ENCODE peak calls at places on chromosomes 5 and 9, in four cellular contexts. L, B, M and A are unnamed samples.

GRCh38 chr9:16679327-16679821 is 191.1 kb downstream of the BNC2 start:
- DNase-seq in B (no peak), M (peak), L (no peak), A (no peak)

GRCh38 chr5:77841616-77842015 is 65.5 kb upstream of the TBCA start:
- DNase-seq in M (no peak), L (no peak), B (no peak), A (no peak)

GRCh38 chr9:15218994-15219393 is 88.0 kb downstream of the TTC39B start:
- DNase-seq in M (no peak), B (no peak), L (no peak), A (no peak)

GRCh38 chr5:163760498-163760897 is 255.1 kb downstream of the MAT2B start:
- DNase-seq in M (peak), L (no peak), B (no peak), A (no peak)

GRCh38 chr9:130020618-130021017 is 22.4 kb downstream of the FNBP1 start:
- DNase-seq in M (no peak), L (no peak), B (no peak), A (no peak)

GRCh38 chr5:116303810-116304209 is 219.0 kb downstream of the COMMD10 start:
- DNase-seq in B (no peak), L (no peak), M (no peak), A (no peak)

GRCh38 chr9:100739666-100740065 is 161.8 kb downstream of the CAVIN4 start:
- DNase-seq in L (no peak), M (no peak), B (no peak), A (no peak)

GRCh38 chr9:69498430-69498829 is 173.4 kb downstream of the ENTREP1 start:
- DNase-seq in M (no peak), L (no peak), B (no peak), A (no peak)

GRCh38 chr9:132733133-132733815 is 63.0 kb downstream of the GTF3C4 start:
- DNase-seq in M (no peak), B (no peak), L (no peak), A (no peak)

GRCh38 chr5:124824637-124825158 is 78.3 kb upstream of the ZNF608 start:
- DNase-seq in M (peak), B (no peak), L (no peak), A (no peak)

GRCh38 chr9:125794708-125795107 is 47.5 kb downstream of the PBX3 start:
- DNase-seq in B (no peak), M (no peak), L (no peak), A (no peak)

GRCh38 chr5:167233507-167233906 is 1057.9 kb upstream of the WWC1 start:
- DNase-seq in M (peak), L (no peak), B (no peak), A (no peak)

GRCh38 chr5:82183828-82184227 is 94.3 kb downstream of the RPS23 start:
- DNase-seq in L (no peak), B (no peak), M (peak), A (no peak)

GRCh38 chr5:177447611-177448243 is 1.1 kb downstream of the PRR7 start:
- DNase-seq in B (peak), M (peak), L (no peak), A (no peak)

GRCh38 chr9:13088734-13089427 is 190.6 kb downstream of the MPDZ start:
- DNase-seq in B (no peak), M (peak), L (no peak), A (no peak)

GRCh38 chr9:99027414-99027813 is 77.5 kb upstream of the TGFBR1 start:
- DNase-seq in L (no peak), M (no peak), B (no peak), A (no peak)

GRCh38 chr9:124780060-124780756 is 3.3 kb downstream of the OLFML2A start:
- DNase-seq in L (peak), B (peak), M (no peak), A (no peak)

GRCh38 chr5:167030500-167031120 is 1260.8 kb upstream of the WWC1 start:
- DNase-seq in M (no peak), B (no peak), L (no peak), A (no peak)

GRCh38 chr9:14231196-14231990 is 82.5 kb downstream of the NFIB start:
- DNase-seq in M (no peak), L (no peak), B (no peak), A (no peak)

GRCh38 chr9:108691614-108692013 is 164.2 kb downstream of the ACTL7B start:
- DNase-seq in L (no peak), M (no peak), B (no peak), A (peak)

GRCh38 chr5:10461904-10462542 is 20.3 kb downstream of the ROPN1L start:
- DNase-seq in L (no peak), B (no peak), M (no peak), A (no peak)

GRCh38 chr5:137316346-137316736 is 182.8 kb downstream of the SPOCK1 start:
- DNase-seq in M (peak), B (no peak), L (no peak), A (no peak)

GRCh38 chr9:38067892-38068615 is 973 bp downstream of the SHB start:
- DNase-seq in M (no peak), L (peak), B (no peak), A (no peak)

GRCh38 chr9:136977223-136978072 is at the start of gene PTGDS:
- DNase-seq in M (peak), L (no peak), B (peak), A (no peak)
- H3K27ac ChIP-seq in M (peak), L (peak), B (peak), A (peak)

DNA sequence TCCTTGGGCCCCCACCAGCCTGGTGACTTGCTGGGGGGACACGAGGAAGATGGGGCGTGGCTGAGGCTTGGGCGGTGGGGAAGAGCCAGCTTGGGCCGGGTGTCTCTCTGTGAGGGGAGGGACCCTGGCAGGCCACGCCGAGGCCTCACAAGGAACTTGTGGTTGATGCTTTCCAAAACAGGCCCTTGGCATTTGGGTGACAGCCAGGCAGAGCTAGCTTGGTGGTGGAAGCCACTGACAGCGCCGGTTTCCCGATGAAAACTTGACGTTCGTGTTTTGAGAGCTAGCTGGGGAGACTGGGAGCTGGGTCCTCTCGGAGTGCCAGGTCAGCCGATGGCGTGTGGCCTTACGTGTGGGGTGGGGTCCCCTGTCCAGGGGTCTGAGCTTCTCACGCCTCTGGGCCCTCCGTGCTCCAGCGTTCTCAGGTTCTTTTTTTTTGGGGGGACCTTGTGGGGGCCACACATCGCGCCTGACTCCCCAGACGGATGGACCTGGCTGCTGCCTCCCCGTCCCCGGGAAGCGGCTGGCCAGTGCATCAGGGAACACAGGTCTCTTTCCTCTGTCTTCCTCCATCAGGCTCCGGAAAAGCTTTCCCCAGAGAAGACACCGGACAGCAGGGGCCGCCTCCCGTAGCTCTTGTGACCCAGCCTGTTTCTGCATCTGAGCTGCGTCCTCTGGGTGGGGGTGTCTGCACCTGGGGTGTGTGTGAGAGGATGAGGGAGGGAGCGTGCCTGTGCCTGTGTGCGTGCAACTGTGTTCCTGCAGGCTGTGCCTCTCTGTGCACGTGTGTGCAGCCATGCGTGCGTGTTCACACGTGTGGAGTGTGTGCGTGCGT is 129.3 kb upstream of the LPCAT1 start:
- DNase-seq in M (no peak), L (peak), B (no peak), A (peak)
- H3K4me3 ChIP-seq in M (no peak), L (no peak), B (no peak), A (peak)

GRCh38 chr5:142597546-142598337 is 88.1 kb downstream of the FGF1 start:
- DNase-seq in L (no peak), M (peak), B (no peak), A (no peak)
- TF ChIP-seq CTCF in L (no peak), M (no peak), B (no peak), A (no peak)

GRCh38 chr9:134212809-134213507 is 48.6 kb upstream of the RNU6ATAC start:
- DNase-seq in B (no peak), M (no peak), L (peak), A (no peak)
- H3K27ac ChIP-seq in B (no peak), M (no peak), L (no peak), A (no peak)

GRCh38 chr5:98843481-98843880 is 70.0 kb downstream of the RGMB start:
- DNase-seq in B (no peak), L (no peak), M (no peak), A (no peak)

GRCh38 chr5:98836175-98836574 is 62.7 kb downstream of the RGMB start:
- DNase-seq in L (no peak), M (no peak), B (no peak), A (no peak)

GRCh38 chr5:98840946-98841345 is 67.5 kb downstream of the RGMB start:
- DNase-seq in L (no peak), M (no peak), B (no peak), A (no peak)

GRCh38 chr5:98844865-98845264 is 71.4 kb downstream of the RGMB start:
- DNase-seq in L (no peak), B (no peak), M (no peak), A (no peak)

DNA sequence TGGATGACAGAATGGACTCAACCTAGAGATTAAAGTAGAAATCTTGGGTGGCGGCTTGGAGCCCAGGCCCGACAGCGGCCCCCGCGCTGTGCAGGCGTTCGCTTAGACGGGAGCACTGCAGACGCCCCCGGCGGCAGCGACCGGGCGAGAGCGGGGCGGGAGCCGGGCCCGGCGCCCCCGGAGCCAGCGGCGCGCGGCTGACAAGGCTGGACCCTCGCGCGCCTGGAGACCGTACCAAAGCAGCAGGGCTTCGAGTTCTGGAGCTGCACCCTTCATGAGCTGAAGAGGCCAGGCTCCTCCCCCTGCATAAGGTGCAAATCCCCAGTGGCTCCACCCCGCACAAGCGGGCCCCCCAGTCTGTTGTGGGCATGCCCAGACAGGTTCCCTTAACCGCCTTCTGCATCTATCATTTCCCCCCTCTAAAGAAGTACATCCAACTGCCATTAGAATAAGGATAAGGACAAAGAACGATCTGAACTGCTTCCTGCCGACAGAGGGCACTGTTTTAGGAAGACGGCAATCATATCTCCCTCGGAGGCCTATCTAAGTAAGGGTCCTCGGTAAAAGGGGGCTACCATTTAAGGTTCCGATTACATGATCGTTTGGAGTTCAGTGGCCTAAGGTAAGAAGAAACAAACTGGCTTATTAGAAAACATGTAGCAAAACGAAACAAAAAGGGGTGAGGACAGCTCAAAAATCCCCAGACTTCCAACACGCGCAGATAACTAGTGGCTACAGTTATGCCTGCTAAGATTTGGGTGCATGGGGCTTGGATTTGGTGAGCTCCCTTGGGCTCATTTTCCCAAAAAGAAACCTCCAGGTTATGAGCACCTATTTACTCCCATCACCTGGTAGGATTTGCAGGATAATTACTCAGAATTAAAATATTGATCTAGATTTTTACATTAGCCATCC is 66.3 kb downstream of the RGMB start:
- DNase-seq in B (no peak), M (no peak), L (no peak), A (no peak)
- H3K4me3 ChIP-seq in B (peak), M (peak), L (peak), A (peak)

DNA sequence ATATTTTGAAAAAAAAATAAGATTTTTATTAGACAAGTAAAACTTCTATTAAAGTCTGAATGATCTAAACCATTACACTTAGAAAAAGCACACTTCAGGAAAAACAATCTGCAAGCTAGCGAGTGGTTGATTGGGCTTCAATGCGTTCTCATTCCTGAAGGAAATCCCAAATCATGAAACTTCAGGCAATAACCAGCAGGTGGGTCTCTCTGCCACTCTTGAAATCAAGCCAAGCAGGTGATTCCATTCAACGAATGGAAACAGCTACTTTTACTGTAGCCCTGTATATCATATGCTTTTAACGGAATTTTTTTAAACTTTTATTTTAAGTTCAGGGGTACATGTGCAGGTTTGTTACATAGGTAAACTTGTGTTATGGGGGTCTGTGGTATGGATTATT is 234.5 kb upstream of the TRPM3 start:
- DNase-seq in B (no peak), M (no peak), L (no peak), A (no peak)
- TF ChIP-seq CTCF in B (no peak), M (no peak), L (no peak), A (no peak)

GRCh38 chr9:114678130-114678529 is 3.9 kb downstream of the TEX48 start:
- DNase-seq in B (no peak), L (no peak), M (no peak), A (no peak)
- H3K27ac ChIP-seq in B (no peak), L (no peak), M (peak), A (no peak)

GRCh38 chr5:173018352-173018751 is 34.8 kb downstream of the ATP6V0E1 start:
- DNase-seq in M (no peak), B (no peak), L (no peak), A (peak)

GRCh38 chr5:173016069-173016455 is 32.5 kb downstream of the ATP6V0E1 start:
- DNase-seq in M (no peak), L (no peak), B (no peak), A (peak)

GRCh38 chr5:173020154-173020581 is 36.0 kb upstream of the CREBRF start:
- DNase-seq in M (no peak), B (no peak), L (no peak), A (no peak)

GRCh38 chr5:173012882-173013281 is 29.3 kb downstream of the ATP6V0E1 start:
- DNase-seq in L (peak), B (no peak), M (no peak), A (peak)

DNA sequence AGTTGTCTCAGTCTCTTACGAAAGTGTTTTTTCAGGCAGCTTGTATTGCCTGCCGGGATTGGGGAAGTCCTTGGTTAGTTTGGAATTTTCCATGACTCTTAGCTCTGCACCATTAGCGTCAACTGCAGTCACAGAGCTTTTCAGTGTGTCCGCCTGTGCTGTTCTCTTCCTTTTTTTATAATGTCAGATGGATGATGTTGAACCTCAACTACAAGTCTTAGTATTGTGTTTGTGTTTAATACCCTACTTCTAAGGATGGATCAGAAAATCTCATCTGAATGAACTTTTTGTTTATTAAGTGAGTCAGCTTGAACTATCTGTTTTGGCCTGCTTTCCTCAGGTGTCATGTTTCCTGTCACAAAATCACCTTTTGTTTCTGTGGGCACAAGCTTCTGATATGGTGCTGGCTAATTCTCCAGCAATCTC is 33.1 kb downstream of the ATP6V0E1 start:
- DNase-seq in L (no peak), M (peak), B (peak), A (peak)
- H3K4me3 ChIP-seq in L (no peak), M (no peak), B (no peak), A (peak)